ENCODE peak calls at places on chromosomes 4 and X, in five cellular contexts. One of them, this sample, is unnamed.
A peak's percentile ranks its signal among the peaks of the same experiment; 100 is the strongest.

GRCh38 chr4:108941914-108942379 is 179.1 kb upstream of the ETNPPL start:
- DNase-seq in HepG2: no peak
- DNase-seq in IMR-90: no peak
- DNase-seq in H1: no peak
- DNase-seq in A549: no peak
- DNase-seq in this sample: no peak

GRCh38 chrX:109902665-109903064 is 100.2 kb upstream of the TMEM164 start:
- DNase-seq in HepG2: peak; percentile 41
- DNase-seq in A549: peak; percentile 47
- DNase-seq in IMR-90: peak; percentile 61
- DNase-seq in H1: no peak
- DNase-seq in this sample: no peak

GRCh38 chr4:40672528-40673522 is 43.2 kb upstream of the RBM47 start:
- DNase-seq in HepG2: peak; percentile 57
- DNase-seq in IMR-90: peak; percentile 99
- DNase-seq in H1: peak; percentile 17
- DNase-seq in A549: peak; percentile 97
- DNase-seq in this sample: peak; percentile 15

GRCh38 chrX:154712781-154713391 is 38.0 kb downstream of the GAB3 start:
- DNase-seq in IMR-90: peak; percentile 73
- DNase-seq in H1: no peak
- DNase-seq in HepG2: no peak
- DNase-seq in A549: no peak
- DNase-seq in this sample: no peak

GRCh38 chrX:46573331-46573895 is at the start of gene CHST7:
- DNase-seq in H1: no peak
- DNase-seq in A549: peak; percentile 80
- DNase-seq in HepG2: peak; percentile 54
- DNase-seq in IMR-90: peak; percentile 52
- DNase-seq in this sample: no peak

GRCh38 chr4:92599044-92599443 is 295.3 kb downstream of the GRID2 start:
- DNase-seq in H1: no peak
- DNase-seq in HepG2: no peak
- DNase-seq in IMR-90: no peak
- DNase-seq in A549: peak; percentile 18
- DNase-seq in this sample: no peak

GRCh38 chrX:107677501-107677901 is 49.2 kb downstream of the PRPS1 start:
- DNase-seq in HepG2: no peak
- DNase-seq in IMR-90: no peak
- DNase-seq in H1: no peak
- DNase-seq in A549: no peak
- DNase-seq in this sample: no peak

GRCh38 chr4:17932041-17932440 is 89.5 kb downstream of the LCORL start:
- DNase-seq in IMR-90: peak; percentile 56
- DNase-seq in HepG2: no peak
- DNase-seq in H1: no peak
- DNase-seq in A549: no peak
- DNase-seq in this sample: no peak

GRCh38 chr4:156517956-156518355 is 453.6 kb downstream of the PDGFC start:
- DNase-seq in H1: no peak
- DNase-seq in HepG2: no peak
- DNase-seq in A549: no peak
- DNase-seq in IMR-90: no peak
- DNase-seq in this sample: no peak

GRCh38 chr4:34516524-34516923 is 1727.8 kb downstream of the ARAP2 start:
- DNase-seq in H1: no peak
- DNase-seq in A549: no peak
- DNase-seq in HepG2: no peak
- DNase-seq in IMR-90: no peak
- DNase-seq in this sample: no peak

GRCh38 chr4:175806741-175807140 is 5.3 kb downstream of the GPM6A start:
- DNase-seq in IMR-90: no peak
- DNase-seq in H1: no peak
- DNase-seq in A549: no peak
- DNase-seq in HepG2: no peak
- DNase-seq in this sample: no peak

GRCh38 chrX:8987672-8988250 is 46.2 kb downstream of the FAM9B start:
- DNase-seq in HepG2: no peak
- DNase-seq in A549: no peak
- DNase-seq in IMR-90: no peak
- DNase-seq in H1: no peak
- DNase-seq in this sample: no peak

GRCh38 chrX:150429577-150429976 is 66.5 kb downstream of the MAMLD1 start:
- DNase-seq in A549: peak; percentile 23
- DNase-seq in H1: no peak
- DNase-seq in HepG2: no peak
- DNase-seq in IMR-90: peak; percentile 86
- DNase-seq in this sample: no peak

GRCh38 chr4:174460684-174461083 is 61.6 kb downstream of the HPGD start:
- DNase-seq in IMR-90: no peak
- DNase-seq in A549: no peak
- DNase-seq in H1: no peak
- DNase-seq in HepG2: no peak
- DNase-seq in this sample: no peak

GRCh38 chr4:83272900-83273299 is 11.7 kb downstream of the COQ2 start:
- DNase-seq in HepG2: no peak
- DNase-seq in A549: no peak
- DNase-seq in H1: no peak
- DNase-seq in IMR-90: no peak
- DNase-seq in this sample: no peak

DNA sequence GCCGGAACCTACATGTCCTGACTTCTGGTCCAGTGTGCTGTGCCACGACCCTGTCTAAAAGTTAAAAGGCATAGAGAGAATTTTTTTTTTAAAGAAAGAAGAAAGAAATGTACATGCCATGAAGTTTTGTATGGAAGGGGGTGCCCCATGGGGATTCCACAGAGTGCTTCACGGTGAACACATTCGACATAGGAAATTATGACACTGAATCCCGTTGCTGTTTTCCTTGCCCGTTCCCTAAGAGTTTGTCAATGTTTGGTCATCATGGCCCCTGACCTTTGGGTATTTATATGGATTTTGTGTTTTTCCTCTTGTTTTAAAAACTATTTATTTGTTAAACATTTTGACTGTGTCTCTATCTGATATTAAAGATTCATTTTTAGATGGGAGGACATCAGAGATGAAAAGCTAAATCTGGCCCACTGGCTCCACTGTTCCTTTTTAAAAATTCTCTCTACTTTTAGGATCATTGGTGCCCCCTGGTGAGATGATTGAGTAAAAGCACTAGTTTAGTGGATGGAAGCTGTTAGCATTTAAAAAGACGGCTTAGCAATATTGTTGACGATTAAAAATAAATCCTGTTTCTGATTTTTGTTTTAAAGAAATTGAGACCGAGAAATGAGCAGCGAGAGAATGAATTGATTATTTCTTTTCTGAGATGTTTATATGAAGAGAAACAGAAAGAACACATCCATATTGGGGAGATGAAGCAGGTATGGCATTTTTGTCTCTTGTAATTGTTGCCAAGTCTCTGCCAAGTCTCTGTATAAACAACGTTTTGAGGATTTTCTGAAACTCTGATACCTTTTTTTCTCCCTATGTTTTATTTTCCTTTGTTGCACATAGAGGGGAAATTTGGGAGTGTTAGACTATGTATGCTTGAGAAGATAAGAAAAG is 75.0 kb downstream of the PTTG2 start:
- DNase-seq in H1: no peak
- DNase-seq in IMR-90: peak; percentile 70
- DNase-seq in HepG2: peak; percentile 66
- DNase-seq in A549: peak; percentile 45
- DNase-seq in this sample: peak; percentile 47
- TF ChIP-seq MAFK in H1: no peak
- TF ChIP-seq MAFK in IMR-90: no peak
- TF ChIP-seq MAFK in HepG2: no peak
- TF ChIP-seq MAFK in A549: no peak
- TF ChIP-seq MAFK in this sample: no peak

GRCh38 chr4:130043796-130044195 is 947.8 kb downstream of the C4orf33 start:
- DNase-seq in H1: no peak
- DNase-seq in IMR-90: no peak
- DNase-seq in A549: peak; percentile 43
- DNase-seq in HepG2: no peak
- DNase-seq in this sample: no peak
- TF ChIP-seq MAFK in H1: no peak
- TF ChIP-seq MAFK in IMR-90: no peak
- TF ChIP-seq MAFK in A549: no peak
- TF ChIP-seq MAFK in HepG2: no peak
- TF ChIP-seq MAFK in this sample: no peak

DNA sequence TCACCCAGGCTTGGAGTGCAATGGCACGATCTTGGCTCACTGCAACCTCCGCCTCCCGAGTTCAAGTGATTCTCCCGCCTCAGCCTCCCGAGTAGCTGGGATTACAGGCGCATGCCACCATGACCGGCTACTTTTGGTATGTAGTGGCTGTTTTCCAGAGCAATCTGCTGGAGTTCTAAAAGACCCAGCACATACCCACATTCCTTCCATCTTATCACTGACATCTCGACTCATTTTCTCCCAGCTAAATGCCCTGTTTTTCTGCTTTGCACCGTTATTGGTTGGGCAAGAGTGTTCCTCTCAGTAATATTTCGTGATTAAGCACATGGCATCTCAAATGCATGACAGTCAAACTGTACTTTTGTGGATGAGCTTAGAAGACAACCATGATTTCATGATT is 53.7 kb downstream of the PRKX start:
- DNase-seq in A549: no peak
- DNase-seq in HepG2: no peak
- DNase-seq in H1: no peak
- DNase-seq in IMR-90: peak; percentile 34
- DNase-seq in this sample: no peak
- TF ChIP-seq MAFK in A549: no peak
- TF ChIP-seq MAFK in HepG2: no peak
- TF ChIP-seq MAFK in H1: no peak
- TF ChIP-seq MAFK in IMR-90: no peak
- TF ChIP-seq MAFK in this sample: no peak

GRCh38 chrX:22060451-22060940 is 28.4 kb downstream of the PHEX start:
- DNase-seq in HepG2: no peak
- DNase-seq in H1: no peak
- DNase-seq in IMR-90: peak; percentile 55
- DNase-seq in A549: peak; percentile 16
- DNase-seq in this sample: no peak
- TF ChIP-seq MAFK in HepG2: no peak
- TF ChIP-seq MAFK in H1: no peak
- TF ChIP-seq MAFK in IMR-90: no peak
- TF ChIP-seq MAFK in A549: no peak
- TF ChIP-seq MAFK in this sample: no peak

DNA sequence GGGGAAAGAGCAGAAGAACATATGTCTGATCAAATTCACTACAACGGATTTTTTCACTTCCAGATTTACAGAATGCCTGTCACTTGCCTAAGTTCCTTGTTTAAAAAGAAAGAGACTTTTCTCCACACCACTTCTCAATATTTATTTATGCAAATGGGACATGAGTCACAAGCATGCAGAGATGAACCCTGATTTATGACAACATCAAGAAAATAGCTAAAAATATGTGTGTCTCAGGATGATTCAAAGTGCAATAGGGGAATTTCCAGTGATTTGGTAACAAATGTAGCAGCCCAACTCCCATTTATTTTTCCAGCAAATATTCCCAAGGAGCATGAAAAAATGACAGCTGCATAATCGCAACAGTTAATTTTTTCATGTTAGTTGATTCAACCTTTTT is 180.4 kb upstream of the FAT1 start:
- DNase-seq in A549: peak; percentile 76
- DNase-seq in HepG2: peak; percentile 47
- DNase-seq in H1: no peak
- DNase-seq in IMR-90: peak; percentile 95
- DNase-seq in this sample: no peak
- TF ChIP-seq MAFK in A549: no peak
- TF ChIP-seq MAFK in HepG2: no peak
- TF ChIP-seq MAFK in H1: no peak
- TF ChIP-seq MAFK in IMR-90: no peak
- TF ChIP-seq MAFK in this sample: no peak

DNA sequence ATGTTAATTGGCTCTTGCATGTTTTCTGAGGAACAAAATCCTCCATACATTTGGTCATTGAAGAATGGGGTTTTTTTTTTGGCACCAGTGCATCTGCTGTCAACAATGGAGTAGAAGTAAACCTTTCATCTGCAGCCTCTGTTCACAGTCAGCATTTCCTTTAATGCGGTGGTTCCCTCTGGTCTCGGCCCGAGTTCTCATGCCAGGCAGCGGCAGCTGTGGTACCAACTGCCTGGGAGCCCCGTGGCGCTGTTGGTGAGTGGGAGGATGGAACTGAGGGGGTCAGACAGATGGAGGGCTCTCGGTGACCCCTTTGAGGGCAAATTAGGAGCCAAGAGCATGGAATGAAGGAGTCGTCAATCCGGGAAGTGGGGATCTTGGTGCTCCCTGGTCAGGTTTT is 114.7 kb downstream of the AFF1 start:
- DNase-seq in H1: no peak
- DNase-seq in IMR-90: no peak
- DNase-seq in A549: no peak
- DNase-seq in HepG2: no peak
- DNase-seq in this sample: no peak
- TF ChIP-seq MAFK in H1: no peak
- TF ChIP-seq MAFK in IMR-90: no peak
- TF ChIP-seq MAFK in A549: no peak
- TF ChIP-seq MAFK in HepG2: no peak
- TF ChIP-seq MAFK in this sample: no peak